ENCODE peak calls at places on chromosomes 1 and 21, in five cellular contexts. L, S, W, R and Y are unnamed samples.

GRCh38 chr1:227774721-227775665 is 39.8 kb downstream of the SNAP47 start:
- DNase-seq in L (no peak), S (peak; percentile 66), W (no peak), R (peak; percentile 55), Y (peak; percentile 82)

GRCh38 chr1:21496886-21497285 is 12.3 kb upstream of the ALPL start:
- DNase-seq in L (no peak), S (no peak), W (no peak), R (no peak), Y (peak; percentile 16)

GRCh38 chr1:9128161-9128519 is 762 bp downstream of the GPR157 start:
- DNase-seq in L (no peak), S (no peak), W (no peak), R (peak; percentile 27), Y (peak; percentile 19)

GRCh38 chr1:23249785-23250184 is 32.5 kb upstream of the HTR1D start:
- DNase-seq in L (no peak), S (no peak), W (no peak), R (no peak), Y (no peak)

GRCh38 chr1:24970399-24970753 is 40.3 kb upstream of the RUNX3 start:
- DNase-seq in L (no peak), S (peak; percentile 63), W (peak; percentile 32), R (peak; percentile 29), Y (peak; percentile 74)

GRCh38 chr1:233057836-233058235 is 107.4 kb downstream of the NTPCR start:
- DNase-seq in L (no peak), S (no peak), W (no peak), R (no peak), Y (no peak)

GRCh38 chr1:240465531-240465940 is 146.4 kb downstream of the GREM2 start:
- DNase-seq in L (no peak), S (no peak), W (no peak), R (no peak), Y (no peak)

GRCh38 chr1:1758692-1759455 is 19.4 kb downstream of the NADK start:
- DNase-seq in L (peak; percentile 68), S (no peak), W (peak; percentile 91), R (no peak), Y (no peak)

GRCh38 chr1:64965239-64966157 is 851 bp downstream of the JAK1 start:
- DNase-seq in L (peak; percentile 78), S (peak; percentile 77), W (no peak), R (peak; percentile 65), Y (peak; percentile 85)

GRCh38 chr21:38913120-38913975 is 107.6 kb downstream of the ETS2 start:
- DNase-seq in L (peak; percentile 36), S (peak; percentile 76), W (peak; percentile 72), R (peak; percentile 45), Y (peak; percentile 84)

GRCh38 chr1:113949007-113949406 is 19.9 kb downstream of the HIPK1 start:
- DNase-seq in L (peak; percentile 66), S (peak; percentile 21), W (peak; percentile 67), R (peak; percentile 18), Y (peak; percentile 31)